ENCODE peak calls at places on chromosome 15, in five cellular contexts. One of them, this sample, is unnamed.

GRCh38 chr15:90221251-90221900 is 12.4 kb downstream of the CIB1 start:
- DNase-seq in IMR-90: peak; percentile 86
- DNase-seq in fibroblast of the aortic adventitia: peak; percentile 95
- DNase-seq in bronchial epithelial cell: no peak
- DNase-seq in lower lobe of right lung: peak; percentile 75
- DNase-seq in this sample: peak; percentile 62

GRCh38 chr15:56325186-56325585 is 40.0 kb upstream of the TEX9 start:
- DNase-seq in IMR-90: peak; percentile 33
- DNase-seq in fibroblast of the aortic adventitia: peak; percentile 71
- DNase-seq in bronchial epithelial cell: peak; percentile 55
- DNase-seq in lower lobe of right lung: no peak
- DNase-seq in this sample: peak; percentile 88

GRCh38 chr15:32746116-32746857 is 28.5 kb downstream of the GREM1 start:
- DNase-seq in IMR-90: no peak
- DNase-seq in fibroblast of the aortic adventitia: peak; percentile 51
- DNase-seq in bronchial epithelial cell: no peak
- DNase-seq in lower lobe of right lung: no peak
- DNase-seq in this sample: no peak

GRCh38 chr15:50506121-50506520 is 40.3 kb downstream of the USP50 start:
- DNase-seq in IMR-90: no peak
- DNase-seq in fibroblast of the aortic adventitia: no peak
- DNase-seq in bronchial epithelial cell: no peak
- DNase-seq in lower lobe of right lung: no peak
- DNase-seq in this sample: no peak

GRCh38 chr15:89346516-89346915 is 11.9 kb upstream of the POLG start:
- DNase-seq in IMR-90: no peak
- DNase-seq in fibroblast of the aortic adventitia: no peak
- DNase-seq in bronchial epithelial cell: no peak
- DNase-seq in lower lobe of right lung: no peak
- DNase-seq in this sample: no peak

GRCh38 chr15:52810346-52810745 is 20.2 kb upstream of the ONECUT1 start:
- DNase-seq in IMR-90: no peak
- DNase-seq in fibroblast of the aortic adventitia: no peak
- DNase-seq in bronchial epithelial cell: no peak
- DNase-seq in lower lobe of right lung: no peak
- DNase-seq in this sample: no peak

GRCh38 chr15:76286231-76286879 is 24.9 kb downstream of the ETFA start:
- DNase-seq in IMR-90: peak; percentile 7
- DNase-seq in fibroblast of the aortic adventitia: peak; percentile 24
- DNase-seq in bronchial epithelial cell: no peak
- DNase-seq in lower lobe of right lung: no peak
- DNase-seq in this sample: no peak

GRCh38 chr15:60477991-60478632 is 830 bp downstream of the ICE2 start:
- DNase-seq in IMR-90: peak; percentile 49
- DNase-seq in fibroblast of the aortic adventitia: peak; percentile 40
- DNase-seq in bronchial epithelial cell: peak; percentile 39
- DNase-seq in lower lobe of right lung: no peak
- DNase-seq in this sample: peak; percentile 22

GRCh38 chr15:53251998-53252397 is 461.9 kb upstream of the ONECUT1 start:
- DNase-seq in IMR-90: no peak
- DNase-seq in fibroblast of the aortic adventitia: no peak
- DNase-seq in bronchial epithelial cell: no peak
- DNase-seq in lower lobe of right lung: no peak
- DNase-seq in this sample: no peak

GRCh38 chr15:77974098-77974414 is 103.5 kb downstream of the TBC1D2B start:
- DNase-seq in IMR-90: peak; percentile 56
- DNase-seq in fibroblast of the aortic adventitia: peak; percentile 52
- DNase-seq in bronchial epithelial cell: no peak
- DNase-seq in lower lobe of right lung: peak; percentile 66
- DNase-seq in this sample: peak; percentile 25

GRCh38 chr15:37046876-37047614 is 53.3 kb downstream of the MEIS2 start:
- DNase-seq in IMR-90: peak; percentile 70
- DNase-seq in fibroblast of the aortic adventitia: peak; percentile 80
- DNase-seq in bronchial epithelial cell: peak; percentile 81
- DNase-seq in lower lobe of right lung: no peak
- DNase-seq in this sample: peak; percentile 63

GRCh38 chr15:98151098-98151497 is 190.6 kb downstream of the ARRDC4 start:
- DNase-seq in IMR-90: no peak
- DNase-seq in fibroblast of the aortic adventitia: no peak
- DNase-seq in bronchial epithelial cell: peak; percentile 27
- DNase-seq in lower lobe of right lung: no peak
- DNase-seq in this sample: no peak

GRCh38 chr15:90336705-90337141 is 15.4 kb upstream of the ZNF774 start:
- DNase-seq in IMR-90: peak; percentile 85
- DNase-seq in fibroblast of the aortic adventitia: peak; percentile 41
- DNase-seq in bronchial epithelial cell: peak; percentile 99
- DNase-seq in lower lobe of right lung: peak; percentile 48
- DNase-seq in this sample: peak; percentile 96

GRCh38 chr15:33852570-33852969 is 115.7 kb upstream of the CHRM5 start:
- DNase-seq in IMR-90: peak; percentile 78
- DNase-seq in fibroblast of the aortic adventitia: peak; percentile 92
- DNase-seq in bronchial epithelial cell: peak; percentile 43
- DNase-seq in lower lobe of right lung: no peak
- DNase-seq in this sample: peak; percentile 41

GRCh38 chr15:96720656-96721055 is 390.2 kb downstream of the NR2F2 start:
- DNase-seq in IMR-90: no peak
- DNase-seq in fibroblast of the aortic adventitia: no peak
- DNase-seq in bronchial epithelial cell: no peak
- DNase-seq in lower lobe of right lung: no peak
- DNase-seq in this sample: no peak

GRCh38 chr15:82808634-82809041 is 790 bp upstream of the WHAMM start:
- DNase-seq in IMR-90: no peak
- DNase-seq in fibroblast of the aortic adventitia: no peak
- DNase-seq in bronchial epithelial cell: no peak
- DNase-seq in lower lobe of right lung: no peak
- DNase-seq in this sample: no peak
- H3K4me3 ChIP-seq in IMR-90: no peak overlapping the region
- H3K4me3 ChIP-seq in fibroblast of the aortic adventitia: no peak overlapping the region
- H3K4me3 ChIP-seq in bronchial epithelial cell: peak overlapping the region; percentile 15
- H3K4me3 ChIP-seq in lower lobe of right lung: peak overlapping the region; percentile 88
- H3K4me3 ChIP-seq in this sample: no peak overlapping the region

GRCh38 chr15:81295466-81296145 is 28.3 kb downstream of the STARD5 start:
- DNase-seq in IMR-90: no peak
- DNase-seq in fibroblast of the aortic adventitia: no peak
- DNase-seq in bronchial epithelial cell: no peak
- DNase-seq in lower lobe of right lung: no peak
- DNase-seq in this sample: no peak
- H3K4me3 ChIP-seq in IMR-90: no peak overlapping the region
- H3K4me3 ChIP-seq in fibroblast of the aortic adventitia: no peak overlapping the region
- H3K4me3 ChIP-seq in bronchial epithelial cell: no peak overlapping the region
- H3K4me3 ChIP-seq in lower lobe of right lung: no peak overlapping the region
- H3K4me3 ChIP-seq in this sample: no peak overlapping the region

GRCh38 chr15:67501836-67502461 is 19.0 kb upstream of the C15orf61 start:
- DNase-seq in IMR-90: no peak
- DNase-seq in fibroblast of the aortic adventitia: no peak
- DNase-seq in bronchial epithelial cell: no peak
- DNase-seq in lower lobe of right lung: no peak
- DNase-seq in this sample: peak; percentile 14

GRCh38 chr15:67504796-67505195 is 16.1 kb upstream of the C15orf61 start:
- DNase-seq in IMR-90: no peak
- DNase-seq in fibroblast of the aortic adventitia: peak; percentile 47
- DNase-seq in bronchial epithelial cell: no peak
- DNase-seq in lower lobe of right lung: no peak
- DNase-seq in this sample: no peak

GRCh38 chr15:67504061-67504460 is 16.9 kb upstream of the C15orf61 start:
- DNase-seq in IMR-90: peak; percentile 25
- DNase-seq in fibroblast of the aortic adventitia: no peak
- DNase-seq in bronchial epithelial cell: no peak
- DNase-seq in lower lobe of right lung: no peak
- DNase-seq in this sample: no peak

GRCh38 chr15:67505675-67506572 is 15.0 kb upstream of the C15orf61 start:
- DNase-seq in IMR-90: no peak
- DNase-seq in fibroblast of the aortic adventitia: no peak
- DNase-seq in bronchial epithelial cell: no peak
- DNase-seq in lower lobe of right lung: no peak
- DNase-seq in this sample: no peak

GRCh38 chr15:67501177-67501835 is 19.6 kb upstream of the C15orf61 start:
- DNase-seq in IMR-90: peak; percentile 54
- DNase-seq in fibroblast of the aortic adventitia: peak; percentile 67
- DNase-seq in bronchial epithelial cell: peak; percentile 23
- DNase-seq in lower lobe of right lung: no peak
- DNase-seq in this sample: peak; percentile 30
- H3K4me3 ChIP-seq in IMR-90: no peak overlapping the region
- H3K4me3 ChIP-seq in fibroblast of the aortic adventitia: no peak overlapping the region
- H3K4me3 ChIP-seq in bronchial epithelial cell: no peak overlapping the region
- H3K4me3 ChIP-seq in lower lobe of right lung: peak overlapping the region; percentile 27
- H3K4me3 ChIP-seq in this sample: no peak overlapping the region

GRCh38 chr15:41581110-41581509 is 22.1 kb downstream of the TYRO3 start:
- DNase-seq in IMR-90: no peak
- DNase-seq in fibroblast of the aortic adventitia: no peak
- DNase-seq in bronchial epithelial cell: peak; percentile 47
- DNase-seq in lower lobe of right lung: no peak
- DNase-seq in this sample: peak; percentile 88

GRCh38 chr15:41583795-41584194 is 24.8 kb downstream of the TYRO3 start:
- DNase-seq in IMR-90: no peak
- DNase-seq in fibroblast of the aortic adventitia: no peak
- DNase-seq in bronchial epithelial cell: no peak
- DNase-seq in lower lobe of right lung: no peak
- DNase-seq in this sample: no peak

GRCh38 chr15:41584636-41585139 is 25.7 kb downstream of the TYRO3 start:
- DNase-seq in IMR-90: no peak
- DNase-seq in fibroblast of the aortic adventitia: peak; percentile 6
- DNase-seq in bronchial epithelial cell: no peak
- DNase-seq in lower lobe of right lung: no peak
- DNase-seq in this sample: no peak

DNA sequence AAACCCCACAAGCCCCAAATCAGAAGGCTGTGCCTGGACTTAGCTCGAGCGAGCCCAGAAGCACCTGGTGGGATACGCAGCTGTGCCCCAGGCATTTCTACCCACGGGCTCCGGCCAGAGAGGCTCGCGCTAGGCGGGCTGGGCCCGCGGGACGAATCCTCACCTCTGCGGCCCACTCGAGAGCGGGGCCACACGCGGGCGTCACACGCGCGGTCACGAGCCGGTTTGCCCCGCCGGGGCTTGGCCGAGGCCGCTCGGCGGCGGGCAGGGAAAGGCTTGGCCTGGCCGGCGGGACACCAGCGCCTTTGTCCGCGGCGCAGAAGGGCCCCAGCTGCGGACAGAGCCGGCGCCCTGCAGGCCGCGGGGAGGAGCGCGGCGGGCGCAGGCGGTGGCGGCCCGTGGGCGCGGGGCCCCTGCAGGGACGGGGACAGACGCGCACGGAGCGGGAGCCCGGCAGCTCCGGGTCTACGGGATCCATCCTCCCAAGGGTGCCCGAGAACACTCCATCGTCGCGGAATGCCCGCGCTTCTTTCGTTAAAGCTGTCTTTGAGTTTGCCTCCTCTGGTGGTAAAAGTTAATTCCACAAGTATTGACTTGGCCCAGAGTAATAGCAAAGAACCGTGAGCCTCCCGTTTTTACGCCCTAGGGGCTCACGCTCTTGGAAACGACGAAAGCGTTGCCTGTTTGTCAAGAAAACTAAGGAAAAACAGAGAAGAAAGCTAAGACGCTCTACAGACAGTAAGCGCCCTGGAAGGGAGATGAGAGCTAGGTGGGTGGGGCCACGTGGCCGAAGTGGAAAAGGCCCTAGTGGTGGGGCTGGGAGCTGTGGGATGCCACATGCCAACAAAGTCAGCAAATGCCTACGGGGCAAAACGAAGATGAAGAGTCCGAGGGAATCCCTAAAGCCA is 26.4 kb downstream of the TYRO3 start:
- DNase-seq in IMR-90: peak; percentile 44
- DNase-seq in fibroblast of the aortic adventitia: peak; percentile 62
- DNase-seq in bronchial epithelial cell: peak; percentile 37
- DNase-seq in lower lobe of right lung: peak; percentile 67
- DNase-seq in this sample: peak; percentile 48
- H3K4me3 ChIP-seq in IMR-90: peak overlapping the region; percentile 23
- H3K4me3 ChIP-seq in fibroblast of the aortic adventitia: peak overlapping the region; percentile 47
- H3K4me3 ChIP-seq in bronchial epithelial cell: peak overlapping the region; percentile 25
- H3K4me3 ChIP-seq in lower lobe of right lung: peak overlapping the region; percentile 60
- H3K4me3 ChIP-seq in this sample: peak overlapping the region; percentile 31

GRCh38 chr15:65769482-65769881 is 22.6 kb downstream of the DENND4A start:
- DNase-seq in IMR-90: no peak
- DNase-seq in fibroblast of the aortic adventitia: no peak
- DNase-seq in bronchial epithelial cell: no peak
- DNase-seq in lower lobe of right lung: no peak
- DNase-seq in this sample: no peak
- H3K4me3 ChIP-seq in IMR-90: no peak overlapping the region
- H3K4me3 ChIP-seq in fibroblast of the aortic adventitia: no peak overlapping the region
- H3K4me3 ChIP-seq in bronchial epithelial cell: no peak overlapping the region
- H3K4me3 ChIP-seq in lower lobe of right lung: no peak overlapping the region
- H3K4me3 ChIP-seq in this sample: no peak overlapping the region

This sample was measured in epithelial cell of esophagus.